ENCODE peak calls at places on chromosome 13, in seven cellular contexts. B, V, E, L, Y, D and R are unnamed samples.

GRCh38 chr13:30371649-30372265 is 50.5 kb upstream of the UBE2L5 start:
- DNase-seq in B (no peak), V (peak), E (no peak), L (peak), Y (peak), D (no peak), R (no peak)

GRCh38 chr13:38582133-38582532 is 104.7 kb upstream of the FREM2 start:
- DNase-seq in B (no peak), V (peak), E (no peak), L (peak), Y (peak), D (no peak), R (no peak)

GRCh38 chr13:28059214-28059613 is 41.2 kb downstream of the FLT3 start:
- DNase-seq in B (peak), V (peak), E (no peak), L (peak), Y (peak), D (no peak), R (no peak)

GRCh38 chr13:79246575-79246949 is 159.5 kb downstream of the RBM26 start:
- DNase-seq in B (no peak), V (no peak), E (no peak), L (no peak), Y (no peak), D (no peak), R (no peak)

GRCh38 chr13:37618554-37618953 is 20.0 kb upstream of the POSTN start:
- DNase-seq in B (no peak), V (peak), E (no peak), L (no peak), Y (peak), D (no peak), R (no peak)

GRCh38 chr13:33494596-33495214 is 209.2 kb upstream of the STARD13 start:
- DNase-seq in B (no peak), V (peak), E (no peak), L (no peak), Y (peak), D (no peak), R (no peak)

GRCh38 chr13:100484708-100485107 is 103.9 kb downstream of the GGACT start:
- DNase-seq in B (no peak), V (peak), E (no peak), L (no peak), Y (no peak), D (no peak), R (no peak)

GRCh38 chr13:35699181-35699580 is 222.7 kb upstream of the MAB21L1 start:
- DNase-seq in B (no peak), V (peak), E (no peak), L (no peak), Y (no peak), D (no peak), R (no peak)

GRCh38 chr13:44300895-44301638 is 72.6 kb upstream of the SERP2 start:
- DNase-seq in B (no peak), V (peak), E (peak), L (no peak), Y (peak), D (peak), R (no peak)

GRCh38 chr13:74290324-74290773 is 156.1 kb upstream of the KLF12 start:
- DNase-seq in B (no peak), V (peak), E (no peak), L (peak), Y (peak), D (no peak), R (peak)

GRCh38 chr13:36858285-36858684 is 39.3 kb downstream of the RFXAP start:
- DNase-seq in B (no peak), V (peak), E (no peak), L (no peak), Y (peak), D (no peak), R (no peak)

GRCh38 chr13:76053181-76053580 is 417.1 kb downstream of the LMO7 start:
- DNase-seq in B (no peak), V (no peak), E (no peak), L (no peak), Y (no peak), D (no peak), R (no peak)

GRCh38 chr13:57629391-57629804 is 2.1 kb upstream of the PCDH17 start:
- DNase-seq in B (peak), V (no peak), E (peak), L (no peak), Y (no peak), D (peak), R (peak)

GRCh38 chr13:36887758-36888521 is 32.1 kb downstream of the SMAD9 start:
- DNase-seq in B (no peak), V (no peak), E (no peak), L (no peak), Y (no peak), D (no peak), R (no peak)

GRCh38 chr13:95643471-95643813 is 1.1 kb downstream of the DZIP1 start:
- DNase-seq in B (no peak), V (peak), E (no peak), L (no peak), Y (no peak), D (no peak), R (no peak)

GRCh38 chr13:112709825-112710783 is 20.3 kb downstream of the ATP11A start:
- DNase-seq in B (no peak), V (no peak), E (no peak), L (no peak), Y (no peak), D (no peak), R (no peak)

GRCh38 chr13:75384881-75385707 is 96.9 kb downstream of the TBC1D4 start:
- DNase-seq in B (no peak), V (no peak), E (no peak), L (no peak), Y (no peak), D (no peak), R (no peak)

GRCh38 chr13:50950808-50951207 is 41.2 kb downstream of the RNASEH2B start:
- DNase-seq in B (no peak), V (no peak), E (no peak), L (no peak), Y (no peak), D (no peak), R (no peak)

GRCh38 chr13:114118086-114118762 is 14.2 kb downstream of the RASA3 start:
- DNase-seq in B (no peak), V (no peak), E (peak), L (no peak), Y (no peak), D (peak), R (no peak)

GRCh38 chr13:79392882-79393563 is 13.0 kb downstream of the RBM26 start:
- DNase-seq in B (no peak), V (peak), E (no peak), L (no peak), Y (peak), D (no peak), R (no peak)

GRCh38 chr13:39263033-39263432 is 224.8 kb downstream of the NHLRC3 start:
- DNase-seq in B (peak), V (peak), E (no peak), L (no peak), Y (peak), D (peak), R (peak)

GRCh38 chr13:49421391-49421790 is 22.5 kb downstream of the CAB39L start:
- DNase-seq in B (no peak), V (peak), E (no peak), L (no peak), Y (peak), D (no peak), R (no peak)

GRCh38 chr13:99949657-99950413 is 21.7 kb downstream of the ZIC5 start:
- DNase-seq in B (no peak), V (no peak), E (no peak), L (no peak), Y (no peak), D (no peak), R (no peak)

GRCh38 chr13:80118099-80118498 is 222.8 kb downstream of the SPRY2 start:
- DNase-seq in B (no peak), V (no peak), E (no peak), L (no peak), Y (no peak), D (no peak), R (no peak)

GRCh38 chr13:52085416-52085815 is 43.5 kb downstream of the NEK5 start:
- DNase-seq in B (no peak), V (peak), E (no peak), L (no peak), Y (no peak), D (no peak), R (no peak)

GRCh38 chr13:62207388-62207787 is 791.7 kb upstream of the PCDH20 start:
- DNase-seq in B (no peak), V (no peak), E (no peak), L (no peak), Y (no peak), D (no peak), R (no peak)

GRCh38 chr13:80390338-80390737 is 49.4 kb upstream of the SPRY2 start:
- DNase-seq in B (no peak), V (no peak), E (no peak), L (no peak), Y (no peak), D (no peak), R (no peak)

GRCh38 chr13:101614491-101614890 is 162.0 kb downstream of the ITGBL1 start:
- DNase-seq in B (no peak), V (no peak), E (no peak), L (no peak), Y (no peak), D (no peak), R (no peak)

GRCh38 chr13:111949311-111949710 is 117.6 kb upstream of the SOX1 start:
- DNase-seq in B (no peak), V (no peak), E (no peak), L (no peak), Y (no peak), D (no peak), R (no peak)

GRCh38 chr13:103960011-103960410 is 893.8 kb upstream of the SLC10A2 start:
- DNase-seq in B (no peak), V (no peak), E (no peak), L (no peak), Y (no peak), D (no peak), R (no peak)

GRCh38 chr13:44649118-44649455 is 73.0 kb upstream of the TSC22D1 start:
- DNase-seq in B (no peak), V (no peak), E (no peak), L (no peak), Y (no peak), D (no peak), R (no peak)

GRCh38 chr13:34571716-34572115 is 370.4 kb upstream of the NBEA start:
- DNase-seq in B (no peak), V (no peak), E (no peak), L (no peak), Y (no peak), D (no peak), R (no peak)

GRCh38 chr13:59424661-59425060 is 739.1 kb downstream of the DIAPH3 start:
- DNase-seq in B (no peak), V (no peak), E (no peak), L (no peak), Y (no peak), D (no peak), R (no peak)

GRCh38 chr13:33763021-33763420 is 54.9 kb upstream of the RFC3 start:
- DNase-seq in B (no peak), V (no peak), E (no peak), L (no peak), Y (no peak), D (no peak), R (no peak)

GRCh38 chr13:97588993-97589392 is 155.0 kb downstream of the RAP2A start:
- DNase-seq in B (no peak), V (no peak), E (no peak), L (no peak), Y (no peak), D (no peak), R (no peak)